ENCODE peak calls at places on chromosome 9, in eight cellular contexts. J is transverse colon; B is AG04450; Y is CD8-positive, alpha-beta T cell; G is adrenal gland; O is IMR-90; K is dorsolateral prefrontal cortex; N is uterus. H is an unnamed sample. For H3K27me3, the result is how much of the 10 kb centered on the place peaks cover.

GRCh38 chr9:68455436-68455835 is 85.2 kb downstream of the TMEM252 start:
- DNase-seq in G (no peak), K (no peak), J (no peak), Y (no peak), N (no peak), O (no peak), B (no peak), H (no peak)

GRCh38 chr9:35555881-35556280 is 49.2 kb upstream of the TESK1 start:
- DNase-seq in G (no peak), N (no peak), K (no peak), J (no peak), B (no peak), O (no peak), Y (no peak), H (no peak)

GRCh38 chr9:70363760-70364159 is 50.7 kb downstream of the KLF9 start:
- DNase-seq in Y (no peak), J (no peak), N (no peak), B (no peak), K (no peak), O (no peak), G (no peak), H (no peak)

GRCh38 chr9:30235068-30235467 is 2149.4 kb upstream of the ACO1 start:
- DNase-seq in B (no peak), O (no peak), J (no peak), K (no peak), G (no peak), N (no peak), Y (no peak), H (no peak)

GRCh38 chr9:69627301-69627700 is 44.9 kb downstream of the APBA1 start:
- DNase-seq in J (no peak), Y (no peak), K (no peak), G (no peak), B (no peak), O (no peak), N (no peak), H (no peak)

GRCh38 chr9:89304479-89305188 is 6.4 kb upstream of the CKS2 start:
- DNase-seq in G (no peak), Y (no peak), N (no peak), O (no peak), K (no peak), B (no peak), J (no peak), H (no peak)

GRCh38 chr9:20012232-20012631 is 223.4 kb upstream of the SLC24A2 start:
- DNase-seq in J (no peak), K (no peak), G (no peak), B (no peak), N (no peak), Y (no peak), O (no peak), H (no peak)

GRCh38 chr9:23826120-23826629 is at the start of gene ELAVL2:
- DNase-seq in Y (no peak), J (peak), O (peak), B (peak), G (peak), K (peak), N (peak), H (peak)

GRCh38 chr9:11933926-11934325 is 759.3 kb upstream of the TYRP1 start:
- DNase-seq in O (peak), G (no peak), B (no peak), Y (no peak), K (no peak), N (no peak), J (no peak), H (no peak)

GRCh38 chr9:7088598-7088997 is 330.8 kb downstream of the KDM4C start:
- DNase-seq in Y (no peak), K (no peak), N (no peak), J (no peak), G (no peak), O (no peak), B (no peak), H (no peak)

GRCh38 chr9:108119530-108120113 is 630.1 kb upstream of the KLF4 start:
- DNase-seq in N (no peak), G (peak), O (no peak), K (no peak), J (no peak), B (no peak), Y (no peak), H (no peak)

GRCh38 chr9:76459691-76460635 is 981 bp downstream of the GCNT1 start:
- DNase-seq in K (no peak), N (peak), O (peak), Y (no peak), B (no peak), J (peak), G (peak), H (no peak)

GRCh38 chr9:125043631-125044030 is 99.7 kb downstream of the SCAI start:
- DNase-seq in N (no peak), K (no peak), J (no peak), O (no peak), B (no peak), G (no peak), Y (no peak), H (no peak)

GRCh38 chr9:35914307-35914807 is 5.1 kb downstream of the SPAAR start:
- DNase-seq in K (no peak), O (peak), N (peak), G (peak), Y (no peak), B (no peak), J (peak), H (no peak)

GRCh38 chr9:114894801-114895433 is 35.5 kb downstream of the TNFSF8 start:
- DNase-seq in K (no peak), Y (no peak), O (peak), B (peak), J (no peak), G (peak), N (no peak), H (no peak)

GRCh38 chr9:28365020-28365640 is 791.8 kb upstream of the C9orf72 start:
- DNase-seq in O (no peak), K (peak), B (no peak), N (no peak), Y (no peak), J (no peak), G (no peak), H (no peak)

GRCh38 chr9:110986529-110986928 is 51.7 kb downstream of the LPAR1 start:
- DNase-seq in J (no peak), N (no peak), O (peak), G (no peak), B (no peak), K (no peak), Y (no peak), H (no peak)

GRCh38 chr9:13568446-13568845 is 289.0 kb upstream of the MPDZ start:
- DNase-seq in Y (no peak), B (no peak), N (no peak), G (no peak), O (no peak), K (peak), J (no peak), H (no peak)

GRCh38 chr9:136006169-136006568 is 45.0 kb upstream of the UBAC1 start:
- DNase-seq in N (no peak), O (no peak), J (no peak), B (no peak), Y (no peak), K (no peak), G (no peak), H (no peak)

GRCh38 chr9:137666950-137667670 is 48.3 kb downstream of the EHMT1 start:
- DNase-seq in J (peak), N (no peak), B (no peak), O (no peak), G (peak), Y (no peak), K (peak), H (no peak)

GRCh38 chr9:138037140-138037539 is 159.6 kb downstream of the CACNA1B start:
- DNase-seq in Y (no peak), O (no peak), G (no peak), J (no peak), B (no peak), N (no peak), K (peak), H (no peak)

GRCh38 chr9:107251756-107252322 is 31.2 kb upstream of the RAD23B start:
- DNase-seq in K (peak), Y (no peak), B (peak), O (peak), J (no peak), G (peak), N (peak), H (no peak)

GRCh38 chr9:115276621-115277020 is 158.7 kb upstream of the TNC start:
- DNase-seq in G (no peak), O (peak), J (no peak), N (no peak), B (no peak), Y (no peak), K (no peak), H (no peak)

GRCh38 chr9:21324040-21324439 is 11.2 kb downstream of the KLHL9 start:
- DNase-seq in G (no peak), Y (no peak), K (no peak), O (no peak), N (no peak), B (no peak), J (no peak), H (no peak)

GRCh38 chr9:111945216-111945615 is 48.6 kb downstream of the UGCG start:
- DNase-seq in G (no peak), N (no peak), B (no peak), J (no peak), O (peak), Y (no peak), K (no peak), H (no peak)

GRCh38 chr9:104748359-104749031 is 1.0 kb downstream of the NIPSNAP3A start:
- DNase-seq in N (no peak), G (no peak), B (no peak), O (peak), J (no peak), K (no peak), Y (no peak), H (no peak)

GRCh38 chr9:92333288-92333634 is 7.5 kb downstream of the CENPP start:
- DNase-seq in K (no peak), N (no peak), Y (no peak), O (no peak), J (no peak), G (no peak), B (no peak), H (no peak)

GRCh38 chr9:76599970-76600369 is 141.0 kb downstream of the GCNT1 start:
- DNase-seq in J (no peak), K (no peak), O (no peak), B (no peak), N (no peak), Y (no peak), G (no peak), H (no peak)

GRCh38 chr9:749712-750111 is 91.8 kb upstream of the DMRT1 start:
- DNase-seq in N (no peak), B (no peak), O (no peak), K (no peak), G (no peak), J (peak), Y (peak), H (no peak)

GRCh38 chr9:18826248-18826647 is 206.8 kb downstream of the SAXO1 start:
- DNase-seq in Y (no peak), B (no peak), J (no peak), O (no peak), K (no peak), G (no peak), N (no peak), H (no peak)

GRCh38 chr9:95462419-95463121 is 54.2 kb downstream of the PTCH1 start:
- DNase-seq in K (peak), N (peak), G (peak), Y (peak), B (peak), J (peak), O (peak), H (peak)
- H3K27me3 ChIP-seq in K (under half), N (under half), G (under half), Y (under half), B (under half), J (under half), O (under half), H (under half)

GRCh38 chr9:134502261-134503211 is 139.1 kb upstream of the COL5A1 start:
- DNase-seq in K (no peak), Y (no peak), N (peak), O (peak), J (peak), G (peak), B (peak), H (no peak)

GRCh38 chr9:134504106-134504385 is 137.6 kb upstream of the COL5A1 start:
- DNase-seq in N (no peak), O (no peak), G (no peak), K (no peak), Y (no peak), B (no peak), J (no peak), H (no peak)

GRCh38 chr9:134501266-134502181 is 140.1 kb upstream of the COL5A1 start:
- DNase-seq in Y (no peak), B (no peak), K (no peak), G (no peak), N (no peak), J (no peak), O (no peak), H (no peak)

GRCh38 chr9:134505032-134505431 is 136.6 kb upstream of the COL5A1 start:
- DNase-seq in O (no peak), N (no peak), B (no peak), K (no peak), J (no peak), G (no peak), Y (no peak), H (no peak)

DNA sequence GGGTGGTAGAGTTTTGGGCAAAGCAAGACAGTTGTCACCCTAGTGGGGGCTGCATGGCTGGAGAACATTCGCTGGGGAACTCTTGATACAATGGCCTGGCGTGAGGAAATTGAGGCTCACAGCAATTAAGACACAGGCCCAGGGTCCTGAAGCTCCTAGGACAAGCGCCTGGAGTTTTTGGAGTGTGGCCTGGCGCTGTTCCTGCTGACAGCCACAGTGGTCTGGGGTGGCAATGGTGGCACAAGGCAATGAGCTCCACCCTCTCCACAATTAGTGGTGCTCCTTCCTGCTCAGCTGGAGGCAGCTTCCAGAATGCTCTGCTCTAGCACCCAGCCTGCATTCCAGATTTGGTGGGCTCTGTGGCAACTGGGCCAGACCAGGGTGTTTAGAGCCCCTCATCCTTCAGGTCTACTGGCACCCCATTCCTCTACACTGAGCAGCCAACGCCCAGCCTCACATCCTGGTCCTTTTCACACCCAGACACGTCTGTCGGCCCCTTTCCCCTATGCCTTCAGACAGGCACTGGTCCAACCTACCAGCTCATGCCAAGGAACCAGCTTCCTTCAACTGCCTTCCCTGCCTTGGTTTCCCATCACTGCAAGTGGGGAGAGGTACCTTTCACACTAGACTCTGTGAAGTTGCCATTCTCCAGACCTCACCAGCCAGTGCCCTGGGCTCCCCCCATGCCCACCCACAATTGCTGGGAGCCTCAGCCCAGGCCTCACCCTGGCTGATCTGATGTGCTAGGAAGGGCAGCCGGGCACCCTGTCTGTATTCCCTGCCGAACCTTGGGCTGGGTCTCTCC is 138.1 kb upstream of the COL5A1 start:
- DNase-seq in N (no peak), Y (no peak), B (no peak), K (no peak), J (peak), O (no peak), G (no peak), H (no peak)
- H3K27me3 ChIP-seq in N (under half), Y (under half), B (under half), K (under half), J (under half), O (under half), G (under half), H (under half)

GRCh38 chr9:123739902-123740301 is 190.0 kb downstream of the DENND1A start:
- DNase-seq in B (no peak), O (no peak), G (no peak), N (no peak), J (no peak), Y (no peak), K (no peak), H (no peak)
- H3K27me3 ChIP-seq in B (under half), O (under half), G (under half), N (under half), J (under half), Y (under half), K (under half), H (under half)

DNA sequence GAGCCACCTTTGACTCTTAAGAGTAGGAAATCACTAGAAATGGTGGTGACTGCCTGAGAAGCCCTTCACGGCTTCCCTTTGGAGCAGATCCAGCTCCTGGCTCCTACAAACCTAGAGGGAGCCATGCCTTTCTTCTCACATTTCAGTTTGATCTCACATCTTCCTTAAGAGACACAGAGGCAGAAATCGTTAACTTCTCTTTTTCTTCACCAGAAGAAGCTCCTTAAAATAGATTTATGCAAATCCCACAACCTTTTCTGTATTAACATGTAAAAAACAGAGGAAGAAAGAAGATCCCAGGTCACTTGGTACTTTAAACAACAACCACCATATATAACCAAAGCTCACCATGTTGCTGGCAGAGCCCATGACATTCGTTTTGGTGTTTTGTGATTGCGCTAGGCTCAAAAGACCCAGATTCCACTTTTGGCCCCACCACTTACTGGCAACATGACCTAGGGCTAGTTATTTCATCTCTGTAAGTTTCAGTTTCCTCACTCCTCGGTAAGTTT is 29.6 kb downstream of the PAX5 start:
- DNase-seq in N (no peak), J (no peak), Y (no peak), K (no peak), O (no peak), B (no peak), G (no peak), H (no peak)
- H3K27me3 ChIP-seq in N (half or more), J (half or more), Y (under half), K (half or more), O (half or more), B (half or more), G (under half), H (under half)

GRCh38 chr9:132762896-132763295 is 92.6 kb downstream of the GTF3C4 start:
- DNase-seq in O (no peak), G (no peak), N (no peak), Y (no peak), B (no peak), K (no peak), J (no peak), H (no peak)

GRCh38 chr9:132760057-132760456 is 89.8 kb downstream of the GTF3C4 start:
- DNase-seq in O (no peak), N (no peak), Y (no peak), G (no peak), B (no peak), K (no peak), J (no peak), H (no peak)

GRCh38 chr9:132763574-132763973 is 93.3 kb downstream of the GTF3C4 start:
- DNase-seq in B (no peak), G (no peak), O (no peak), N (no peak), K (no peak), Y (no peak), J (no peak), H (no peak)

GRCh38 chr9:132757031-132757430 is 86.8 kb downstream of the GTF3C4 start:
- DNase-seq in O (no peak), K (no peak), B (no peak), G (no peak), J (no peak), Y (no peak), N (no peak), H (no peak)

GRCh38 chr9:132761602-132762001 is 91.3 kb downstream of the GTF3C4 start:
- DNase-seq in G (no peak), Y (no peak), K (no peak), J (no peak), B (no peak), O (no peak), N (no peak), H (no peak)
- H3K27me3 ChIP-seq in G (under half), Y (under half), K (under half), J (under half), B (under half), O (under half), N (under half), H (under half)

GRCh38 chr9:2017209-2017458 is 2.0 kb downstream of the SMARCA2 start:
- DNase-seq in J (no peak), Y (no peak), O (peak), B (no peak), G (no peak), K (no peak), N (no peak), H (no peak)
- H3K27me3 ChIP-seq in J (under half), Y (under half), O (under half), B (under half), G (under half), K (under half), N (under half), H (under half)

GRCh38 chr9:93826209-93826608 is 128.9 kb downstream of the BARX1 start:
- DNase-seq in J (no peak), O (no peak), N (no peak), G (no peak), Y (peak), B (no peak), K (no peak), H (no peak)
- H3K27me3 ChIP-seq in J (under half), O (under half), N (under half), G (under half), Y (under half), B (under half), K (under half), H (under half)

GRCh38 chr9:96107436-96107835 is 194.5 kb downstream of the HSD17B3 start:
- DNase-seq in B (no peak), Y (no peak), G (no peak), K (no peak), N (no peak), J (no peak), O (no peak), H (no peak)

GRCh38 chr9:96113045-96113444 is 188.9 kb downstream of the HSD17B3 start:
- DNase-seq in N (no peak), K (peak), J (no peak), O (no peak), B (no peak), G (no peak), Y (no peak), H (no peak)

DNA sequence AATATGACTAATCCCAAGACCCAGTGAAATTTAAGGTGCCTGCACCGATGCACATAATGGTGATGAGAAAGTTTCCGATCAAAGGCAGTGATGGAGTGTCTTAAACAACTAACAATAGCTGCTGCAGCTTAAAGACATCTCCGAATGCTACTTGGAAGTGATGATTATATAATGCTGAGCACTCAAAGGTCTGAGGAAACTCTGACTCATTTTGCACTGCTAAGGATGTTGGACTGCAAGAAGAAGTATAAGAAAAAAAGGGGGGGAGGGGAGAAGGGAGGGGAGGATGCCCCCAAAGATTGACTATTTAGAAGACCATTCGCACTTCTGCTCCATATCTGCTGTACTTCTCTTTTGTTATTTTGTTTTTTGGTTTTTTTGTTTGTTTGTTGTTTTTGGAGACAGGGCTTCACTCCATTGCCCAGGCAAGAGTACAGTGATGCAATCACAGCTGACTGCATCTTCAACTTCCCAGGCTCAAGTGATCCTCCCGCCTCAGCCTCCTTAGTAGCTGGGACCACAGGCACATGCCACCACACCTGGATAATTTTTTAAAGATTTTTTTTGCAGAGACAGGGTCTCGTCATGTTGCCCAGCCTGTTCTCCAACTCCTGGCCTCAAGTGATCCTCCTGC is 192.1 kb downstream of the HSD17B3 start:
- DNase-seq in G (no peak), O (peak), B (no peak), K (no peak), J (no peak), Y (no peak), N (no peak), H (no peak)
- H3K27me3 ChIP-seq in G (under half), O (under half), B (under half), K (under half), J (under half), Y (under half), N (under half), H (under half)